ENCODE peak calls at places on chromosomes 4 and X, in eight cellular contexts. Q, T, N, C, L, V, W and I are unnamed samples.

GRCh38 chrX:21166302-21166982 is 207.8 kb upstream of the CNKSR2 start:
- DNase-seq in Q (peak), T (no peak), N (peak), C (no peak), L (peak), V (no peak), W (no peak), I (no peak)

GRCh38 chr4:140980426-140981200 is 152.7 kb downstream of the RNF150 start:
- DNase-seq in Q (no peak), T (no peak), N (no peak), C (no peak), L (no peak), V (no peak), W (no peak), I (no peak)

GRCh38 chr4:101439926-101440325 is 92.6 kb upstream of the PPP3CA start:
- DNase-seq in Q (peak), T (no peak), N (no peak), C (no peak), L (no peak), V (no peak), W (no peak), I (peak)

GRCh38 chr4:106266201-106266600 is 49.8 kb downstream of the TBCK start:
- DNase-seq in Q (peak), T (no peak), N (peak), C (no peak), L (no peak), V (no peak), W (no peak), I (peak)

GRCh38 chrX:11386001-11386523 is 92.8 kb downstream of the AMELX start:
- DNase-seq in Q (peak), T (no peak), N (peak), C (no peak), L (no peak), V (peak), W (no peak), I (peak)

GRCh38 chrX:153434801-153435200 is 11.1 kb downstream of the TREX2 start:
- DNase-seq in Q (no peak), T (no peak), N (no peak), C (no peak), L (no peak), V (no peak), W (no peak), I (no peak)

GRCh38 chrX:103250977-103251376 is 4.0 kb downstream of the TCEAL8 start:
- DNase-seq in Q (no peak), T (no peak), N (no peak), C (no peak), L (peak), V (no peak), W (no peak), I (no peak)

GRCh38 chr4:16967722-16968121 is 69.3 kb upstream of the LDB2 start:
- DNase-seq in Q (peak), T (peak), N (peak), C (no peak), L (no peak), V (peak), W (no peak), I (peak)

GRCh38 chr4:53908661-53909078 is 155.7 kb downstream of the CHIC2 start:
- DNase-seq in Q (peak), T (peak), N (peak), C (peak), L (peak), V (peak), W (no peak), I (peak)

GRCh38 chr4:84870398-84871163 is 95.9 kb downstream of the WDFY3 start:
- DNase-seq in Q (peak), T (no peak), N (peak), C (no peak), L (peak), V (no peak), W (no peak), I (no peak)

GRCh38 chrX:83008415-83008814 is 499.7 kb upstream of the POU3F4 start:
- DNase-seq in Q (no peak), T (no peak), N (no peak), C (no peak), L (no peak), V (no peak), W (no peak), I (no peak)

GRCh38 chrX:110316351-110317078 is 1.4 kb downstream of the AMMECR1 start:
- DNase-seq in Q (no peak), T (no peak), N (no peak), C (peak), L (no peak), V (no peak), W (no peak), I (no peak)

GRCh38 chrX:119505945-119506344 is 37.7 kb downstream of the SLC25A5 start:
- DNase-seq in Q (no peak), T (no peak), N (no peak), C (no peak), L (no peak), V (peak), W (no peak), I (no peak)

GRCh38 chr4:25958110-25958509 is 44.1 kb downstream of the SMIM20 start:
- DNase-seq in Q (no peak), T (no peak), N (no peak), C (no peak), L (no peak), V (no peak), W (no peak), I (no peak)

GRCh38 chr4:74258949-74259348 is 49.3 kb upstream of the EPGN start:
- DNase-seq in Q (peak), T (peak), N (peak), C (no peak), L (no peak), V (peak), W (no peak), I (no peak)

GRCh38 chr4:2273221-2273620 is 11.3 kb upstream of the MXD4 start:
- DNase-seq in Q (no peak), T (no peak), N (no peak), C (no peak), L (no peak), V (no peak), W (peak), I (no peak)

GRCh38 chr4:163610642-163611041 is 116.2 kb downstream of the TMA16 start:
- DNase-seq in Q (no peak), T (no peak), N (no peak), C (no peak), L (no peak), V (no peak), W (no peak), I (no peak)

GRCh38 chr4:97367878-97368277 is 775.4 kb downstream of the STPG2 start:
- DNase-seq in Q (peak), T (no peak), N (peak), C (no peak), L (peak), V (no peak), W (no peak), I (no peak)

GRCh38 chrX:57821703-57822375 is 88.4 kb downstream of the ZXDA start:
- DNase-seq in Q (peak), T (peak), N (peak), C (no peak), L (peak), V (peak), W (no peak), I (peak)

GRCh38 chr4:16790508-16790907 is 107.9 kb downstream of the LDB2 start:
- DNase-seq in Q (no peak), T (no peak), N (peak), C (no peak), L (no peak), V (no peak), W (no peak), I (no peak)

GRCh38 chr4:2368779-2369437 is 49.5 kb downstream of the ZFYVE28 start:
- DNase-seq in Q (no peak), T (no peak), N (no peak), C (no peak), L (no peak), V (no peak), W (no peak), I (no peak)

GRCh38 chrX:153032397-153033118 is 23.7 kb upstream of the PNMA3 start:
- DNase-seq in Q (peak), T (peak), N (peak), C (peak), L (peak), V (peak), W (peak), I (no peak)

GRCh38 chr4:148822572-148823418 is 380.6 kb upstream of the NR3C2 start:
- DNase-seq in Q (no peak), T (no peak), N (no peak), C (no peak), L (no peak), V (no peak), W (no peak), I (no peak)

GRCh38 chrX:16832301-16832700 is 37.9 kb downstream of the RBBP7 start:
- DNase-seq in Q (no peak), T (no peak), N (peak), C (peak), L (no peak), V (no peak), W (no peak), I (no peak)

GRCh38 chrX:109856974-109857373 is 123.9 kb upstream of the ACSL4 start:
- DNase-seq in Q (peak), T (no peak), N (peak), C (peak), L (no peak), V (no peak), W (no peak), I (no peak)

GRCh38 chr4:8537041-8537461 is 43.1 kb upstream of the GPR78 start:
- DNase-seq in Q (peak), T (peak), N (peak), C (no peak), L (peak), V (peak), W (no peak), I (no peak)

GRCh38 chrX:133741303-133741702 is 244.1 kb downstream of the GPC3 start:
- DNase-seq in Q (no peak), T (no peak), N (peak), C (no peak), L (no peak), V (no peak), W (no peak), I (no peak)

GRCh38 chr4:79250887-79251286 is 75.0 kb downstream of the NAA11 start:
- DNase-seq in Q (no peak), T (no peak), N (no peak), C (no peak), L (no peak), V (no peak), W (no peak), I (no peak)

GRCh38 chr4:86595426-86595805 is 1.3 kb downstream of the PTPN13 start:
- DNase-seq in Q (no peak), T (no peak), N (peak), C (peak), L (no peak), V (no peak), W (no peak), I (no peak)

GRCh38 chrX:3990569-3990968 is 277.1 kb upstream of the PRKX start:
- DNase-seq in Q (no peak), T (no peak), N (no peak), C (peak), L (no peak), V (no peak), W (no peak), I (no peak)

GRCh38 chr4:4990857-4991540 is 28.3 kb downstream of the CYTL1 start:
- DNase-seq in Q (peak), T (peak), N (peak), C (no peak), L (peak), V (peak), W (no peak), I (peak)

GRCh38 chr4:992297-993110 is 700 bp downstream of the SLC26A1 start:
- DNase-seq in Q (no peak), T (no peak), N (no peak), C (peak), L (peak), V (peak), W (no peak), I (no peak)

GRCh38 chrX:41491267-41492004 is 44.3 kb downstream of the NYX start:
- DNase-seq in Q (peak), T (no peak), N (peak), C (no peak), L (peak), V (no peak), W (no peak), I (peak)

GRCh38 chr4:22129454-22130075 is 181.0 kb upstream of the KCNIP4 start:
- DNase-seq in Q (peak), T (no peak), N (peak), C (peak), L (peak), V (peak), W (no peak), I (peak)

GRCh38 chrX:50962156-50962555 is 51.6 kb downstream of the BMP15 start:
- DNase-seq in Q (no peak), T (no peak), N (no peak), C (no peak), L (no peak), V (no peak), W (no peak), I (no peak)

GRCh38 chrX:135389717-135390116 is 32.0 kb upstream of the SMIM10L2A start:
- DNase-seq in Q (peak), T (no peak), N (peak), C (no peak), L (no peak), V (no peak), W (no peak), I (no peak)

GRCh38 chrX:109356684-109357083 is 125.2 kb downstream of the GUCY2F start:
- DNase-seq in Q (no peak), T (no peak), N (no peak), C (no peak), L (no peak), V (no peak), W (no peak), I (no peak)

GRCh38 chrX:44943007-44943406 is 70.0 kb downstream of the KDM6A start:
- DNase-seq in Q (no peak), T (no peak), N (no peak), C (no peak), L (no peak), V (no peak), W (no peak), I (no peak)

GRCh38 chrX:13151806-13152510 is 107.5 kb upstream of the FAM9C start:
- DNase-seq in Q (peak), T (peak), N (peak), C (no peak), L (no peak), V (no peak), W (peak), I (no peak)

GRCh38 chrX:47831788-47832187 is 4.9 kb upstream of the ZNF81 start:
- DNase-seq in Q (peak), T (peak), N (peak), C (peak), L (peak), V (peak), W (peak), I (no peak)
- TF ChIP-seq CTCF in Q (peak), T (peak), N (peak), C (peak), L (peak), V (peak), W (peak), I (peak)

GRCh38 chr4:110978761-110979160 is 355.9 kb upstream of the PITX2 start:
- DNase-seq in Q (no peak), T (no peak), N (no peak), C (no peak), L (no peak), V (no peak), W (no peak), I (no peak)

GRCh38 chr4:110982486-110982885 is 359.6 kb upstream of the PITX2 start:
- DNase-seq in Q (no peak), T (no peak), N (peak), C (no peak), L (no peak), V (no peak), W (no peak), I (peak)

GRCh38 chr4:110977554-110977953 is 354.7 kb upstream of the PITX2 start:
- DNase-seq in Q (peak), T (no peak), N (no peak), C (no peak), L (no peak), V (no peak), W (no peak), I (no peak)
- TF ChIP-seq CTCF in Q (no peak), T (no peak), N (no peak), C (no peak), L (no peak), V (no peak), W (no peak), I (no peak)

GRCh38 chr4:95830647-95831046 is 9.2 kb upstream of the PDHA2 start:
- DNase-seq in Q (no peak), T (no peak), N (no peak), C (no peak), L (no peak), V (no peak), W (no peak), I (no peak)

GRCh38 chr4:95838192-95838591 is 1.7 kb upstream of the PDHA2 start:
- DNase-seq in Q (no peak), T (peak), N (no peak), C (no peak), L (no peak), V (no peak), W (no peak), I (no peak)

GRCh38 chr4:95833652-95834276 is 6.1 kb upstream of the PDHA2 start:
- DNase-seq in Q (no peak), T (no peak), N (no peak), C (no peak), L (no peak), V (no peak), W (no peak), I (no peak)

GRCh38 chr4:95839891-95840290 is at the start of gene PDHA2:
- DNase-seq in Q (no peak), T (no peak), N (no peak), C (no peak), L (no peak), V (no peak), W (no peak), I (no peak)

DNA sequence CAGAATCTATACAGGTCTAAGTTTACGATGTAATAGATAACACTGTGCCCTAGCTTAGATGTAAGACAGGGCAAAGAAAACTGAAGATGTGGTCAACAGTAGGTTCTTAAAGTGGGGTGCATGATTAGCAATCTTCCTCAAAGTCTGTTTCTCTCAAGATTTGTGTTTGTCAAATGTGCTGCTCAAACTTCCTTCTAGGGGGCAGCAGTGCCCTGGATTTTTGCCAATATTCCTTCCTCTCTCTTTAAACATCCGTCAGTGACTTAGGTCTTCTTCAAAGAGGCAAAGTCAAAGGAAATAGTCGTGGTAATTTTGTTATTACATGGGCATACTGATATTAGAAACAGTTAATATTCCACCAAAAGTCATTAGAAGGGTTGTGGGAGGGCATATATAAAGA is 4.2 kb upstream of the PDHA2 start:
- DNase-seq in Q (no peak), T (peak), N (no peak), C (peak), L (no peak), V (no peak), W (no peak), I (no peak)
- TF ChIP-seq CTCF in Q (no peak), T (peak), N (no peak), C (peak), L (no peak), V (no peak), W (no peak), I (no peak)

DNA sequence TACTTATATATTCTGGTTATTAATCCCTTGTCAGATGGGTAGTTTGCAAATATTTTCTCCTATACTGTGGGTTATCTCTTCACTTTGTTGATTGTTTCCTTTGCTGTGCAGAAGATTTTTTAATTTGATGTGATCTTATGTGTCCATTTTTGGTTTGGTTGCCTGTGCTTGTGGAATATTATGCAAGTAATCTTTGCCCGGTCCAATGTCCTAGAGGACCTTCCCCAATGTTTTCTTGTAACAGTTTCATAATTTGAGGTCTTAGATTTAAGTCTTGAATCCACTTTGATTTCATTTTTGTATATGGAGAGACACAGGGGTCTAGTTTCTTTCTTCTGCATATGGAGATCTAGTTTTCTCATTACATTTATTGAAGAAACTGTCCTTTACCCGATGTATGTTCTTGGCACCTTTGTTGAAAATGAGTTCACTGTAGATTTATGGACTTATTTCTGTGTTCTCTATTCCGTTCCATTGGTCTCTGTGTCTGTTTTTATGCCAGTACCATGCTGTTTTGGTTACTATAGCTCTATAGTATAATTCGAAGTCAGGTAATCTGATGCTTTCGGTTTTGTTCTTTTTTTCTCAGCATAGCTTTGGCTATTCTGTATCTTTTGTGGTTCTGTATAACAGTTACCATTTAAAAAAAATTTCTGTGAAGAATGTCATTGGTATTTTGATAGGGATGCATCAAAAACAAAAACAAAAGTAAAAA is 34.7 kb downstream of the DIAPH2 start:
- DNase-seq in Q (no peak), T (no peak), N (no peak), C (no peak), L (no peak), V (no peak), W (no peak), I (no peak)
- TF ChIP-seq CTCF in Q (no peak), T (no peak), N (no peak), C (no peak), L (no peak), V (no peak), W (no peak), I (no peak)

DNA sequence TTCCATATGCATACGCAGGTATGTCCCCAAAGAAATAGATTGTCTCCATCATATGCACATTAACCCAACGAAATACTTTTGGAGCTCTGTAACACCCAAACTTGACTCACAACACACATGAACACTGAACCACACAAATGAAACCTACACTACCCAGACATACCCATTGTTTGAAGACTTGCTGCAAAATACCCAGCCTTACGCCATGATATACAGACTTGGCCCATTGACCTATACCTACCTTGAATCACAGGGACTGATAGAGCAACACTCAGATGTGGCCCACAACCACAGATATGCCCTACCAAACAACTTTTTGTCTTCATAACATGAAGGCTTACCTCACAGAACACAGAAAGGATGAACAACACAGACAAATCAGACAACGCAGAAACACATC is 15.9 kb downstream of the LINC00632 start:
- DNase-seq in Q (no peak), T (no peak), N (no peak), C (no peak), L (no peak), V (no peak), W (no peak), I (no peak)
- TF ChIP-seq CTCF in Q (no peak), T (no peak), N (no peak), C (no peak), L (no peak), V (no peak), W (no peak), I (no peak)

GRCh38 chr4:6198278-6198677 is 2.1 kb downstream of the JAKMIP1 start:
- DNase-seq in Q (no peak), T (no peak), N (no peak), C (no peak), L (no peak), V (no peak), W (peak), I (no peak)
- TF ChIP-seq CTCF in Q (no peak), T (no peak), N (no peak), C (no peak), L (no peak), V (no peak), W (no peak), I (no peak)

GRCh38 chr4:89438102-89438831 is 130.7 kb upstream of the GPRIN3 start:
- DNase-seq in Q (peak), T (peak), N (no peak), C (peak), L (peak), V (peak), W (peak), I (peak)

GRCh38 chr4:89434364-89434988 is 126.9 kb upstream of the GPRIN3 start:
- DNase-seq in Q (peak), T (no peak), N (peak), C (no peak), L (no peak), V (no peak), W (no peak), I (peak)

DNA sequence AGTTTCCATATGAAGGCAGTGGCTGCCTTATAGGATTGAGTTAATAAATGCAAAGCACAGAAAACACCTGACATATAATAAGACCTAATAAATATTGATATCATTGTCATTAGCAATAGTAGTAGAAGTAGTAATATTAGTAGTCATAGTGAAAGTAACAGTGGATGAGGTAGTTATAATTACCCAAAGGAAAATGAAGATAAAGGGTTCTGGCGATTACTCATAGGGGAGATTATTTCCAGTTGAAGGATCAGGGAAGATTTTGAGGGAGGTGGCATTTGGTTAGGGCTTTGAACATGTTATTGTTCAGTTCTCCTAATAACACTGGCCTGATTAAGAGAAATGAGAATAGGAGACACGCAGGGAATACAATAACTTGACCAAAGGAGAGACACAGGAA is 131.9 kb upstream of the GPRIN3 start:
- DNase-seq in Q (no peak), T (no peak), N (peak), C (no peak), L (no peak), V (no peak), W (no peak), I (no peak)
- TF ChIP-seq CTCF in Q (no peak), T (no peak), N (no peak), C (no peak), L (no peak), V (no peak), W (no peak), I (no peak)